ENCODE peak calls at places on chromosomes 4 and X, in four cellular contexts. N is stimulated activated CD4-positive, alpha-beta T cell treated with anti-CD3 and anti-CD28 coated beads, Interleukin-4, amount 100 ng/mL, for 4 hours; V is GM23248; K is AG09309. I is an unnamed sample.

GRCh38 chr4:115090483-115091075 is 22.8 kb downstream of the NDST4 start:
- DNase-seq in N (no peak), V (peak; percentile 52), K (no peak), I (no peak)

GRCh38 chr4:100420571-100420970 is 97.3 kb downstream of the EMCN start:
- DNase-seq in N (no peak), V (peak; percentile 49), K (no peak), I (no peak)

GRCh38 chr4:182189107-182189878 is 53.9 kb upstream of the TENM3 start:
- DNase-seq in N (no peak), V (peak; percentile 63), K (peak; percentile 80), I (no peak)

GRCh38 chr4:83128235-83128929 is 13.9 kb upstream of the PLAC8 start:
- DNase-seq in N (no peak), V (peak; percentile 90), K (peak; percentile 85), I (no peak)

GRCh38 chr4:127251423-127251822 is 381.3 kb upstream of the INTU start:
- DNase-seq in N (no peak), V (peak; percentile 63), K (peak; percentile 13), I (no peak)

GRCh38 chr4:133152801-133153526 is 3.9 kb downstream of the PCDH10 start:
- DNase-seq in N (no peak), V (peak; percentile 9), K (no peak), I (no peak)

GRCh38 chrX:88135735-88136134 is 611.3 kb upstream of the CPXCR1 start:
- DNase-seq in N (no peak), V (peak; percentile 16), K (no peak), I (no peak)

GRCh38 chr4:142404191-142404611 is 441.9 kb downstream of the INPP4B start:
- DNase-seq in N (no peak), V (peak; percentile 95), K (no peak), I (peak; percentile 54)

GRCh38 chr4:183098723-183099536 is at the start of gene WWC2:
- DNase-seq in N (peak; percentile 61), V (peak; percentile 98), K (peak; percentile 67), I (peak; percentile 58)

GRCh38 chr4:151687021-151687640 is 73.7 kb downstream of the GATB start:
- DNase-seq in N (no peak), V (no peak), K (no peak), I (no peak)

GRCh38 chr4:38235338-38235737 is 275.1 kb downstream of the PTTG2 start:
- DNase-seq in N (no peak), V (peak; percentile 12), K (no peak), I (no peak)

GRCh38 chr4:122458625-122459024 is 2.1 kb upstream of the IL2 start:
- DNase-seq in N (no peak), V (peak; percentile 67), K (no peak), I (peak; percentile 42)

GRCh38 chrX:134548844-134549205 is 88.9 kb downstream of the HPRT1 start:
- DNase-seq in N (no peak), V (no peak), K (no peak), I (no peak)

GRCh38 chrX:135649561-135649960 is 63.9 kb upstream of the CT45A1 start:
- DNase-seq in N (no peak), V (no peak), K (no peak), I (no peak)

GRCh38 chr4:24850669-24851068 is 55.3 kb downstream of the SOD3 start:
- DNase-seq in N (no peak), V (peak; percentile 86), K (peak; percentile 65), I (no peak)

GRCh38 chr4:146634825-146635224 is 3.9 kb upstream of the POU4F2 start:
- DNase-seq in N (no peak), V (no peak), K (no peak), I (no peak)

GRCh38 chrX:106894978-106895452 is 8.1 kb downstream of the RIPPLY1 start:
- DNase-seq in N (no peak), V (peak; percentile 89), K (peak; percentile 20), I (no peak)

GRCh38 chrX:42491145-42491907 is 286.6 kb downstream of the PPP1R2C start:
- DNase-seq in N (no peak), V (no peak), K (no peak), I (no peak)

GRCh38 chrX:48945517-48946348 is 11.7 kb downstream of the OTUD5 start:
- DNase-seq in N (peak; percentile 35), V (peak; percentile 68), K (no peak), I (peak; percentile 28)

GRCh38 chr4:3073158-3074077 is 920 bp downstream of the HTT-AS start:
- DNase-seq in N (no peak), V (no peak), K (no peak), I (no peak)

GRCh38 chr4:5618051-5619010 is 90.0 kb downstream of the EVC2 start:
- DNase-seq in N (no peak), V (no peak), K (no peak), I (no peak)

GRCh38 chrX:6225307-6226052 is 3.2 kb downstream of the NLGN4X start:
- DNase-seq in N (no peak), V (no peak), K (no peak), I (no peak)

GRCh38 chrX:51614353-51614752 is 4.4 kb downstream of the CENPVL3 start:
- DNase-seq in N (no peak), V (peak; percentile 76), K (peak; percentile 11), I (no peak)

GRCh38 chr4:103046416-103047290 is 27.1 kb upstream of the SLC9B1 start:
- DNase-seq in N (peak; percentile 1), V (peak; percentile 60), K (no peak), I (no peak)

I was measured in stimulated activated naive CD4-positive, alpha-beta T cell treated with Interleukin-2 at 50 U/mL for 16 hours.